ENCODE peak calls at places on chromosome 14, in six cellular contexts. V is upper lobe of right lung; G is naive thymus-derived CD4-positive, alpha-beta T cell; D is RKO; B is SK-N-SH; Y is H9. J is an unnamed sample.

GRCh38 chr14:78595797-78596196 is 425.6 kb downstream of the NRXN3 start:
- DNase-seq in V (no peak), G (no peak), D (no peak), B (peak), Y (peak), J (no peak)

GRCh38 chr14:91873476-91874265 is 6.3 kb upstream of the TC2N start:
- DNase-seq in V (no peak), G (peak), D (no peak), B (no peak), Y (no peak), J (peak)

GRCh38 chr14:25009891-25010290 is 40.1 kb downstream of the STXBP6 start:
- DNase-seq in V (no peak), G (no peak), D (no peak), B (no peak), Y (no peak), J (no peak)

GRCh38 chr14:95290021-95290420 is 29.7 kb downstream of the CLMN start:
- DNase-seq in V (no peak), G (no peak), D (no peak), B (no peak), Y (peak), J (no peak)

GRCh38 chr14:68792022-68792829 is 641 bp downstream of the ZFP36L1 start:
- DNase-seq in V (peak), G (no peak), D (no peak), B (no peak), Y (no peak), J (peak)

GRCh38 chr14:88075298-88075981 is 70.5 kb downstream of the GPR65 start:
- DNase-seq in V (no peak), G (no peak), D (no peak), B (no peak), Y (no peak), J (no peak)

GRCh38 chr14:97215263-97215969 is 418.2 kb downstream of the VRK1 start:
- DNase-seq in V (no peak), G (no peak), D (no peak), B (no peak), Y (no peak), J (no peak)

GRCh38 chr14:89378119-89378518 is 38.9 kb downstream of the FOXN3 start:
- DNase-seq in V (no peak), G (no peak), D (peak), B (no peak), Y (no peak), J (no peak)

GRCh38 chr14:68286667-68287066 is 467.1 kb downstream of the RAD51B start:
- DNase-seq in V (no peak), G (no peak), D (no peak), B (no peak), Y (no peak), J (no peak)

GRCh38 chr14:29749327-29749726 is 178.3 kb downstream of the PRKD1 start:
- DNase-seq in V (no peak), G (no peak), D (peak), B (no peak), Y (no peak), J (no peak)

GRCh38 chr14:96164861-96165490 is 39.7 kb upstream of the BDKRB2 start:
- DNase-seq in V (no peak), G (no peak), D (no peak), B (no peak), Y (peak), J (no peak)

GRCh38 chr14:90419200-90419599 is 22.4 kb downstream of the CALM1 start:
- DNase-seq in V (no peak), G (no peak), D (peak), B (no peak), Y (no peak), J (peak)

GRCh38 chr14:23049011-23049410 is 7.0 kb downstream of the PSMB11 start:
- DNase-seq in V (no peak), G (no peak), D (no peak), B (no peak), Y (no peak), J (peak)

GRCh38 chr14:92759300-92759678 is 10.9 kb upstream of the LGMN start:
- DNase-seq in V (no peak), G (no peak), D (peak), B (no peak), Y (peak), J (no peak)

GRCh38 chr14:37328673-37329072 is 130.9 kb downstream of the MIPOL1 start:
- DNase-seq in V (no peak), G (no peak), D (no peak), B (no peak), Y (no peak), J (no peak)

GRCh38 chr14:53894456-53894855 is 62.2 kb downstream of the BMP4 start:
- DNase-seq in V (no peak), G (no peak), D (no peak), B (no peak), Y (no peak), J (no peak)

GRCh38 chr14:61088081-61088480 is 107.0 kb downstream of the SLC38A6 start:
- DNase-seq in V (no peak), G (no peak), D (no peak), B (no peak), Y (no peak), J (no peak)

GRCh38 chr14:22386924-22387775 is 201.9 kb downstream of the DAD1 start:
- DNase-seq in V (no peak), G (peak), D (peak), B (peak), Y (peak), J (no peak)

GRCh38 chr14:64504310-64504896 is at the start of gene ZBTB1:
- DNase-seq in V (peak), G (peak), D (peak), B (peak), Y (peak), J (peak)

GRCh38 chr14:68848253-68848652 is 55.4 kb upstream of the ZFP36L1 start:
- DNase-seq in V (no peak), G (no peak), D (no peak), B (no peak), Y (no peak), J (no peak)

GRCh38 chr14:85732031-85732430 is 202.1 kb downstream of the FLRT2 start:
- DNase-seq in V (no peak), G (no peak), D (no peak), B (no peak), Y (no peak), J (no peak)

GRCh38 chr14:89444044-89444443 is 27.0 kb upstream of the FOXN3 start:
- DNase-seq in V (no peak), G (no peak), D (no peak), B (no peak), Y (no peak), J (no peak)

GRCh38 chr14:77037886-77038511 is 9.5 kb upstream of the IRF2BPL start:
- DNase-seq in V (peak), G (no peak), D (no peak), B (no peak), Y (no peak), J (peak)

GRCh38 chr14:72715215-72715909 is 178.5 kb downstream of the DPF3 start:
- DNase-seq in V (no peak), G (peak), D (no peak), B (no peak), Y (no peak), J (no peak)

GRCh38 chr14:104316121-104316722 is 177.8 kb downstream of the KIF26A start:
- DNase-seq in V (no peak), G (no peak), D (no peak), B (no peak), Y (no peak), J (no peak)

GRCh38 chr14:32762886-32763285 is 175.8 kb upstream of the NPAS3 start:
- DNase-seq in V (no peak), G (no peak), D (no peak), B (no peak), Y (no peak), J (no peak)

GRCh38 chr14:70282666-70283065 is 76.8 kb downstream of the COX16 start:
- DNase-seq in V (no peak), G (no peak), D (no peak), B (no peak), Y (no peak), J (no peak)

GRCh38 chr14:72678360-72678759 is 215.5 kb downstream of the DPF3 start:
- DNase-seq in V (no peak), G (no peak), D (no peak), B (no peak), Y (no peak), J (no peak)